ENCODE peak calls at places on chromosomes 11 and 22, in six cellular contexts. One of them, this sample, is unnamed.

GRCh38 chr11:12885717-12886226 is 123.3 kb upstream of the RASSF10 start:
- DNase-seq in CD4-positive, alpha-beta memory T cell: no peak
- DNase-seq in NCI-H510A: no peak
- DNase-seq in right cardiac atrium: no peak
- DNase-seq in CD8-positive, alpha-beta memory T cell: no peak
- DNase-seq in M059J: no peak
- DNase-seq in this sample: no peak

GRCh38 chr11:47477323-47477722 is 28.4 kb upstream of the RAPSN start:
- DNase-seq in CD4-positive, alpha-beta memory T cell: no peak
- DNase-seq in NCI-H510A: no peak
- DNase-seq in right cardiac atrium: no peak
- DNase-seq in CD8-positive, alpha-beta memory T cell: no peak
- DNase-seq in M059J: peak; percentile 60
- DNase-seq in this sample: no peak

GRCh38 chr22:26642465-26643367 is 14.7 kb upstream of the MIAT start:
- DNase-seq in CD4-positive, alpha-beta memory T cell: peak; percentile 51
- DNase-seq in NCI-H510A: no peak
- DNase-seq in right cardiac atrium: peak; percentile 63
- DNase-seq in CD8-positive, alpha-beta memory T cell: peak; percentile 74
- DNase-seq in M059J: no peak
- DNase-seq in this sample: peak; percentile 53

GRCh38 chr11:8699903-8700302 is 17.3 kb downstream of the RPL27A start:
- DNase-seq in CD4-positive, alpha-beta memory T cell: no peak
- DNase-seq in NCI-H510A: no peak
- DNase-seq in right cardiac atrium: peak; percentile 50
- DNase-seq in CD8-positive, alpha-beta memory T cell: no peak
- DNase-seq in M059J: peak; percentile 81
- DNase-seq in this sample: no peak

GRCh38 chr11:96149743-96150555 is 193.0 kb downstream of the MAML2 start:
- DNase-seq in CD4-positive, alpha-beta memory T cell: no peak
- DNase-seq in NCI-H510A: no peak
- DNase-seq in right cardiac atrium: no peak
- DNase-seq in CD8-positive, alpha-beta memory T cell: no peak
- DNase-seq in M059J: peak; percentile 83
- DNase-seq in this sample: no peak

GRCh38 chr11:135006800-135007199 is 594.8 kb upstream of the B3GAT1 start:
- DNase-seq in CD4-positive, alpha-beta memory T cell: no peak
- DNase-seq in NCI-H510A: no peak
- DNase-seq in right cardiac atrium: no peak
- DNase-seq in CD8-positive, alpha-beta memory T cell: no peak
- DNase-seq in M059J: no peak
- DNase-seq in this sample: no peak

GRCh38 chr11:96278039-96278897 is 64.7 kb downstream of the MAML2 start:
- DNase-seq in CD4-positive, alpha-beta memory T cell: no peak
- DNase-seq in NCI-H510A: no peak
- DNase-seq in right cardiac atrium: no peak
- DNase-seq in CD8-positive, alpha-beta memory T cell: no peak
- DNase-seq in M059J: peak; percentile 49
- DNase-seq in this sample: no peak

GRCh38 chr22:44037519-44038370 is 13.6 kb downstream of the PARVB start:
- DNase-seq in CD4-positive, alpha-beta memory T cell: no peak
- DNase-seq in NCI-H510A: no peak
- DNase-seq in right cardiac atrium: peak; percentile 62
- DNase-seq in CD8-positive, alpha-beta memory T cell: no peak
- DNase-seq in M059J: peak; percentile 87
- DNase-seq in this sample: no peak

GRCh38 chr11:57279131-57279530 is 42.1 kb upstream of the APLNR start:
- DNase-seq in CD4-positive, alpha-beta memory T cell: no peak
- DNase-seq in NCI-H510A: no peak
- DNase-seq in right cardiac atrium: no peak
- DNase-seq in CD8-positive, alpha-beta memory T cell: no peak
- DNase-seq in M059J: no peak
- DNase-seq in this sample: no peak

GRCh38 chr11:64233913-64234839 is at the start of gene VEGFB:
- DNase-seq in CD4-positive, alpha-beta memory T cell: peak; percentile 62
- DNase-seq in NCI-H510A: peak; percentile 66
- DNase-seq in right cardiac atrium: peak; percentile 85
- DNase-seq in CD8-positive, alpha-beta memory T cell: peak; percentile 65
- DNase-seq in M059J: peak; percentile 60
- DNase-seq in this sample: peak; percentile 73

GRCh38 chr22:22855085-22855484 is 32.5 kb upstream of the IGLL5 start:
- DNase-seq in CD4-positive, alpha-beta memory T cell: no peak
- DNase-seq in NCI-H510A: no peak
- DNase-seq in right cardiac atrium: no peak
- DNase-seq in CD8-positive, alpha-beta memory T cell: no peak
- DNase-seq in M059J: no peak
- DNase-seq in this sample: no peak

GRCh38 chr11:130671801-130672700 is 223.6 kb downstream of the ADAMTS15 start:
- DNase-seq in CD4-positive, alpha-beta memory T cell: no peak
- DNase-seq in NCI-H510A: no peak
- DNase-seq in right cardiac atrium: peak; percentile 85
- DNase-seq in CD8-positive, alpha-beta memory T cell: no peak
- DNase-seq in M059J: peak; percentile 96
- DNase-seq in this sample: no peak

GRCh38 chr11:59212222-59212621 is 505 bp downstream of the MPEG1 start:
- DNase-seq in CD4-positive, alpha-beta memory T cell: no peak
- DNase-seq in NCI-H510A: no peak
- DNase-seq in right cardiac atrium: no peak
- DNase-seq in CD8-positive, alpha-beta memory T cell: no peak
- DNase-seq in M059J: no peak
- DNase-seq in this sample: no peak

GRCh38 chr11:93921695-93922468 is 71.5 kb upstream of the VSTM5 start:
- DNase-seq in CD4-positive, alpha-beta memory T cell: peak; percentile 11
- DNase-seq in NCI-H510A: no peak
- DNase-seq in right cardiac atrium: no peak
- DNase-seq in CD8-positive, alpha-beta memory T cell: no peak
- DNase-seq in M059J: peak; percentile 80
- DNase-seq in this sample: no peak

GRCh38 chr11:31805037-31805628 is 6.0 kb downstream of the PAX6 start:
- DNase-seq in CD4-positive, alpha-beta memory T cell: no peak
- DNase-seq in NCI-H510A: no peak
- DNase-seq in right cardiac atrium: no peak
- DNase-seq in CD8-positive, alpha-beta memory T cell: no peak
- DNase-seq in M059J: no peak
- DNase-seq in this sample: no peak

GRCh38 chr11:31607914-31608313 is 98.3 kb downstream of the ELP4 start:
- DNase-seq in CD4-positive, alpha-beta memory T cell: no peak
- DNase-seq in NCI-H510A: no peak
- DNase-seq in right cardiac atrium: no peak
- DNase-seq in CD8-positive, alpha-beta memory T cell: no peak
- DNase-seq in M059J: no peak
- DNase-seq in this sample: no peak

GRCh38 chr11:76706667-76707066 is 36.1 kb upstream of the LRRC32 start:
- DNase-seq in CD4-positive, alpha-beta memory T cell: no peak
- DNase-seq in NCI-H510A: no peak
- DNase-seq in right cardiac atrium: no peak
- DNase-seq in CD8-positive, alpha-beta memory T cell: no peak
- DNase-seq in M059J: no peak
- DNase-seq in this sample: no peak

GRCh38 chr11:117856892-117857291 is 19.6 kb downstream of the FXYD6 start:
- DNase-seq in CD4-positive, alpha-beta memory T cell: no peak
- DNase-seq in NCI-H510A: no peak
- DNase-seq in right cardiac atrium: no peak
- DNase-seq in CD8-positive, alpha-beta memory T cell: no peak
- DNase-seq in M059J: no peak
- DNase-seq in this sample: no peak

GRCh38 chr11:88428959-88429358 is 91.4 kb upstream of the CTSC start:
- DNase-seq in CD4-positive, alpha-beta memory T cell: no peak
- DNase-seq in NCI-H510A: peak; percentile 14
- DNase-seq in right cardiac atrium: no peak
- DNase-seq in CD8-positive, alpha-beta memory T cell: no peak
- DNase-seq in M059J: no peak
- DNase-seq in this sample: no peak

GRCh38 chr22:44914026-44914721 is 95.6 kb downstream of the PHF21B start:
- DNase-seq in CD4-positive, alpha-beta memory T cell: no peak
- DNase-seq in NCI-H510A: no peak
- DNase-seq in right cardiac atrium: no peak
- DNase-seq in CD8-positive, alpha-beta memory T cell: no peak
- DNase-seq in M059J: no peak
- DNase-seq in this sample: no peak

GRCh38 chr11:114264381-114264780 is 31.8 kb upstream of the NNMT start:
- DNase-seq in CD4-positive, alpha-beta memory T cell: no peak
- DNase-seq in NCI-H510A: no peak
- DNase-seq in right cardiac atrium: no peak
- DNase-seq in CD8-positive, alpha-beta memory T cell: no peak
- DNase-seq in M059J: no peak
- DNase-seq in this sample: no peak

GRCh38 chr11:112163875-112164521 is at the start of gene IL18:
- DNase-seq in CD4-positive, alpha-beta memory T cell: no peak
- DNase-seq in NCI-H510A: no peak
- DNase-seq in right cardiac atrium: peak; percentile 25
- DNase-seq in CD8-positive, alpha-beta memory T cell: no peak
- DNase-seq in M059J: peak; percentile 47
- DNase-seq in this sample: no peak

GRCh38 chr11:130452171-130452570 is 3.7 kb downstream of the ADAMTS15 start:
- DNase-seq in CD4-positive, alpha-beta memory T cell: no peak
- DNase-seq in NCI-H510A: no peak
- DNase-seq in right cardiac atrium: no peak
- DNase-seq in CD8-positive, alpha-beta memory T cell: no peak
- DNase-seq in M059J: no peak
- DNase-seq in this sample: no peak

GRCh38 chr11:88345408-88345807 is 7.9 kb upstream of the CTSC start:
- DNase-seq in CD4-positive, alpha-beta memory T cell: no peak
- DNase-seq in NCI-H510A: no peak
- DNase-seq in right cardiac atrium: no peak
- DNase-seq in CD8-positive, alpha-beta memory T cell: peak; percentile 34
- DNase-seq in M059J: peak; percentile 79
- DNase-seq in this sample: no peak

GRCh38 chr11:107929611-107930200 is 1.5 kb downstream of the RAB39A start:
- DNase-seq in CD4-positive, alpha-beta memory T cell: no peak
- DNase-seq in NCI-H510A: no peak
- DNase-seq in right cardiac atrium: peak; percentile 19
- DNase-seq in CD8-positive, alpha-beta memory T cell: no peak
- DNase-seq in M059J: no peak
- DNase-seq in this sample: no peak

GRCh38 chr11:57597461-57597892 is at the start of gene SERPING1:
- DNase-seq in CD4-positive, alpha-beta memory T cell: no peak
- DNase-seq in NCI-H510A: no peak
- DNase-seq in right cardiac atrium: peak; percentile 70
- DNase-seq in CD8-positive, alpha-beta memory T cell: no peak
- DNase-seq in M059J: no peak
- DNase-seq in this sample: no peak

This sample was measured in T-helper 9 cell.